ENCODE peak calls at places on chromosomes 12 and 14, in six cellular contexts. W is PC-9, M is prostate gland, Z is fibroblast of lung, U is cardiac muscle cell, J is pancreas. K is an unnamed sample. For H3K9me3, the result is how much of the 10 kb centered on the place peaks cover.

GRCh38 chr12:23352670-23353069 is 596.8 kb downstream of the SOX5 start:
- DNase-seq in J (no peak), U (no peak), M (no peak), Z (no peak), W (no peak), K (no peak)

GRCh38 chr12:6936642-6937480 is 6.8 kb upstream of the RNU7-1 start:
- DNase-seq in W (no peak), U (no peak), J (peak), M (no peak), Z (no peak), K (no peak)

GRCh38 chr12:52254965-52255751 is 19.3 kb upstream of the KRT86 start:
- DNase-seq in Z (no peak), W (no peak), M (no peak), J (no peak), U (no peak), K (no peak)

GRCh38 chr14:98704441-98704840 is 567.6 kb downstream of the BCL11B start:
- DNase-seq in U (no peak), J (no peak), M (no peak), W (no peak), Z (no peak), K (no peak)

GRCh38 chr14:80278293-80279037 is 67.2 kb upstream of the DIO2 start:
- DNase-seq in J (no peak), M (no peak), W (no peak), U (peak), Z (peak), K (no peak)

GRCh38 chr12:27984275-27984674 is 11.7 kb upstream of the PTHLH start:
- DNase-seq in W (peak), Z (peak), J (no peak), U (peak), M (no peak), K (peak)

GRCh38 chr14:36068777-36069534 is 107.6 kb downstream of the PTCSC3 start:
- DNase-seq in W (peak), Z (peak), U (peak), J (no peak), M (no peak), K (no peak)

GRCh38 chr12:94553130-94553519 is 93.5 kb upstream of the CEP83 start:
- DNase-seq in Z (peak), M (no peak), U (peak), W (peak), J (no peak), K (peak)

GRCh38 chr12:6540181-6540877 is 6.0 kb downstream of the GAPDH start:
- DNase-seq in M (peak), Z (peak), U (peak), J (no peak), W (peak), K (no peak)

GRCh38 chr12:124913474-124914391 is 717 bp downstream of the UBC start:
- DNase-seq in W (peak), U (peak), Z (peak), J (peak), M (peak), K (peak)

GRCh38 chr12:85865905-85866304 is 8.2 kb upstream of the NTS start:
- DNase-seq in Z (no peak), W (no peak), M (no peak), J (no peak), U (peak), K (no peak)

GRCh38 chr12:2034633-2035420 is 18.0 kb upstream of the CACNA1C start:
- DNase-seq in Z (peak), W (no peak), J (peak), U (peak), M (peak), K (peak)

GRCh38 chr12:55707841-55708694 is at the start of gene ITGA7:
- DNase-seq in J (peak), W (no peak), U (no peak), Z (no peak), M (peak), K (peak)

GRCh38 chr12:79444089-79444488 is 246.7 kb downstream of the PAWR start:
- DNase-seq in W (no peak), M (no peak), J (no peak), U (peak), Z (peak), K (peak)

GRCh38 chr12:121697093-121697698 is 15.4 kb upstream of the TMEM120B start:
- DNase-seq in J (no peak), U (peak), Z (peak), W (no peak), M (peak), K (no peak)

GRCh38 chr14:38174721-38175120 is 33.0 kb upstream of the SSTR1 start:
- DNase-seq in U (no peak), W (no peak), M (no peak), Z (no peak), J (no peak), K (no peak)

GRCh38 chr12:106145539-106146447 is 7.0 kb upstream of the NUAK1 start:
- DNase-seq in Z (no peak), J (no peak), U (peak), W (no peak), M (no peak), K (no peak)

GRCh38 chr14:77040995-77041744 is 12.7 kb upstream of the IRF2BPL start:
- DNase-seq in J (no peak), U (no peak), W (no peak), Z (no peak), M (no peak), K (no peak)

GRCh38 chr12:116529048-116529447 is 30.1 kb upstream of the MAP1LC3B2 start:
- DNase-seq in W (peak), U (peak), J (no peak), M (no peak), Z (peak), K (no peak)

GRCh38 chr12:54017027-54017788 is 8.4 kb downstream of the HOXC8 start:
- DNase-seq in M (no peak), J (no peak), U (no peak), Z (no peak), W (peak), K (peak)

GRCh38 chr14:68408680-68409079 is 384.2 kb downstream of the ZFP36L1 start:
- DNase-seq in J (no peak), Z (peak), U (peak), M (no peak), W (no peak), K (no peak)

GRCh38 chr14:85234626-85235025 is 295.3 kb upstream of the FLRT2 start:
- DNase-seq in J (no peak), W (peak), U (no peak), M (no peak), Z (no peak), K (no peak)

DNA sequence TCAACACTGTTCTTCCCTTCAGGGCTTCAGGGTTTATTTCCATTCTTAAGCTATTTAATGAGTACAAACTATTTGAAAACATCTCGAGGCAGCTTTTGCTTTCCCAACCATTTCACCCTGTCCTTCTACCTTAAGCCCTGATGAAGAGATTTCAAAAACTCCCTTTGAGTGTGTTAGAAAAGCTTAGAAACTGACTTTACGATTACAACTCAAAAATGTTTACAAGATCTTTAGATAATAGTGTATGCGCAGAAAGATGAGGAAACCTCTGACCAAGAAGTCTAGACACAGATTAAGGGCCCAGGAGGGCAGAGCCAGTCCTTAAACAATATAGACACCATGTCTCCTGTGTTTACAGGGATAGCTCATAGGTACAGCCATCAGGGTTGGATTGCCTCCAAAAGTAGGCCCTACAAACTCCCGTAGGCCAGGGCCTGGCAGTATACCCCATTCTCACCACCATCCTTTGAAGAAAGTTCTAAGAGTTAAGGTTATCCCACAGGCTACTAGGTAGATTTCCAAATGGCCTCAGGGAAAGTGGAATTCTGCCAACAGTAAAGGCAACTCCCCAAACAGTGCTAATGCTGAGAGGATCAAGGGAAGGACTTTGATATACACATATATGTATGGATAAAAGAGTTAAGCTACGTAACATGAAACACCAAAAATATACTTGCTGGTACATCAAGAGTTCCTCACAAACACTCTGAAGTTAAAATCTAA is 11.3 kb upstream of the SOS2 start:
- DNase-seq in Z (no peak), W (no peak), M (no peak), U (no peak), J (no peak), K (peak)
- H3K27ac ChIP-seq in Z (no peak), W (no peak), M (no peak), U (no peak), J (no peak), K (no peak)

GRCh38 chr14:20002319-20002718 is 356 bp downstream of the OR4Q2 start:
- DNase-seq in Z (no peak), J (no peak), U (no peak), M (no peak), W (no peak), K (no peak)

DNA sequence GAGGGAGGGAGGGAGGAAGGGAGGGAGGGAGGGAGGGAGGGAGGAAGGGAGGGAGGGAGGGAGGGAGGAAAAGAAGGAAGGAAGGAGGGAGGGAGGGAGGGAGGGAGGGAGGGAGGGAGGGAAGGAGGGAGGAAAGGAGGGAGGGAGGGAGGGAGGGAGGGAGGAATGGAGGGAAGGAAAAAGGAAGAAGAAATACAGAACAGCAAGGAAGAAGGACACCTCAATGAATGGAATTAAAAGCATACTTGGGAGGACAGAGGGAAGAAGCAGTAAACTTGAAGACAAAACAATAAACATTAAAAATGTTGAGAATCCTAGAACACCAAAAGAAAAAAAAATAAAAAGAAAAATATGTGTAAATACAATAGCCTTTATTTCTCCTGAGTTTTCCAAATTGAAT is 6.2 kb downstream of the OR4Q2 start:
- DNase-seq in Z (no peak), J (no peak), U (no peak), M (no peak), W (no peak), K (no peak)
- H3K9me3 ChIP-seq in Z (under half), J (under half), U (under half), M (under half), W (under half), K (under half)

GRCh38 chr14:95185033-95185432 is 27.7 kb upstream of the DICER1 start:
- DNase-seq in Z (no peak), U (no peak), M (no peak), W (no peak), J (no peak), K (no peak)
- H3K27ac ChIP-seq in Z (no peak), U (no peak), M (no peak), W (no peak), J (peak), K (no peak)

GRCh38 chr14:106393742-106394141 is 867.4 kb downstream of the TMEM121 start:
- DNase-seq in W (no peak), M (no peak), J (no peak), Z (no peak), U (no peak), K (no peak)

GRCh38 chr14:106390401-106390800 is 864.0 kb downstream of the TMEM121 start:
- DNase-seq in Z (no peak), U (no peak), M (no peak), W (no peak), J (no peak), K (no peak)

GRCh38 chr14:106396999-106397398 is 870.6 kb downstream of the TMEM121 start:
- DNase-seq in J (no peak), Z (no peak), U (no peak), M (no peak), W (no peak), K (no peak)

GRCh38 chr14:106390947-106391346 is 864.6 kb downstream of the TMEM121 start:
- DNase-seq in Z (no peak), U (no peak), J (no peak), W (no peak), M (no peak), K (no peak)

GRCh38 chr14:106395460-106396050 is 869.2 kb downstream of the TMEM121 start:
- DNase-seq in J (no peak), W (no peak), Z (no peak), U (no peak), M (no peak), K (no peak)
- H3K9me3 ChIP-seq in J (under half), W (under half), Z (under half), U (under half), M (under half), K (under half)

GRCh38 chr14:55272415-55272786 is 1.2 kb downstream of the FBXO34 start:
- DNase-seq in W (no peak), Z (no peak), M (no peak), U (no peak), J (no peak), K (no peak)
- H3K27ac ChIP-seq in W (peak), Z (peak), M (peak), U (no peak), J (peak), K (peak)

GRCh38 chr12:73632661-73633060 is 905.0 kb upstream of the ATXN7L3B start:
- DNase-seq in U (no peak), Z (no peak), W (no peak), J (no peak), M (no peak), K (no peak)
- H3K9me3 ChIP-seq in U (under half), Z (under half), W (under half), J (under half), M (under half), K (under half)

DNA sequence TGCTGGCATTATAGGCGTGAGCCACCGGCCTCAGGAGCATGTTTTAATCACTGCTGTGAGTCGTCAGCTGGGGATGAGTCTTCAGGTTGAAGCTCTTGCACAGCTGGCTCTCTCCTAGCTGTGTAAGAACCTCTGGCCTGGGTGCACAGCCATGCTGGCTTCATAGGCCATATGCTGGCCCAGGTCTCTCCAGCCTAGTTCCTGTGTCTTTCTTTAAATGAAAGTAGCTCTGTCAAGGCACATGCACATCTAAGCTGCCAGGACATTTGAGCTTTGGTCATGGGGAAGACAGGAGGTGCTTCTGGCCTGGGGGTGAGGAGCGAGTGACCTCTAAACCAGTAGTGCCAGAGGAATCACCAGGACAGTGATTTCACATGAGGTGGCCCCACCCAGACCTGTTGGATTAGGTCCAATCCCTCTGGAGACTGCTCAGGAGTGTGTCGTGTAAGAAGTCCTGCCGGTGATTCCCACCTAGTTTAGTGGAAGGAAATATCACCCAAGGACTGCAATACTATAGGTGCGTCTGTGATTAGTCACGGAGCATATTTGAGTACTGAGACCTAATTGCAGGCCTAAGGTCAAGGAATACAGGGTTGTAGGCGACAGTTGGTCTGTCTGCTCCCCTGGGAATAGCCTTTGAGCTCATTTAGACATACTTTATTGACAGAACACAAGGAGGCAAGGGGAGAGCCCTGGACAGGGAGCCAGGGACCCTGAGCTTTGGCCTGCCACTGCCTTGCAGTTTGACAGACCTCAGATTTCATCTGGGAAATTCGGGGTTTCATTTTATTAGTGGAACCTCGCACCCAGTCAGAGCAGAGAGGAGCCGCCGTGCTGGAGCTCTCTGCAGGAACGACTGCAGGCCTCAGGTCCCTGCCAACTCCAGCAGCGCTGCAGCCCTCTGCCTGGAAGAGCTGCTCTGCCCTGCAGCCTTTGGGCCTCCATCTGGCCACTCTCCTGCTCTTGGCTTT is 67.0 kb downstream of the ANKRD9 start:
- DNase-seq in Z (no peak), M (no peak), U (no peak), W (peak), J (no peak), K (peak)
- H3K27ac ChIP-seq in Z (no peak), M (no peak), U (no peak), W (peak), J (no peak), K (peak)

GRCh38 chr14:54129850-54130640 is 173.4 kb upstream of the BMP4 start:
- DNase-seq in J (no peak), Z (peak), W (no peak), M (no peak), U (no peak), K (no peak)
- H3K9me3 ChIP-seq in J (under half), Z (under half), W (under half), M (under half), U (under half), K (under half)

GRCh38 chr12:46282829-46283228 is 14.0 kb upstream of the SLC38A1 start:
- DNase-seq in U (no peak), W (no peak), J (no peak), M (no peak), Z (no peak), K (no peak)
- H3K27ac ChIP-seq in U (no peak), W (no peak), J (no peak), M (no peak), Z (no peak), K (no peak)

GRCh38 chr12:66941150-66941549 is 262.3 kb upstream of the GRIP1 start:
- DNase-seq in J (no peak), W (no peak), M (no peak), Z (no peak), U (no peak), K (no peak)
- H3K9me3 ChIP-seq in J (under half), W (under half), M (under half), Z (under half), U (under half), K (under half)

K was measured in SJCRH30.